ENCODE peak calls at places on chromosomes 3 and 15, in seven cellular contexts. V is tibial artery, B is GDM1, T is C1 segment of cervical spinal cord, X is ELR, U is left lung, F is posterior cingulate gyrus. M is an unnamed sample.

GRCh38 chr15:73022156-73022555 is 30.1 kb upstream of the NEO1 start:
- DNase-seq in V (no peak), B (no peak), T (no peak), X (no peak), U (no peak), F (no peak), M (no peak)

GRCh38 chr3:171056528-171056927 is 30.0 kb upstream of the SLC2A2 start:
- DNase-seq in V (no peak), B (no peak), T (no peak), X (peak), U (no peak), F (no peak), M (no peak)

GRCh38 chr3:127779747-127780146 is 42.6 kb downstream of the MGLL start:
- DNase-seq in V (no peak), B (peak), T (no peak), X (peak), U (no peak), F (no peak), M (no peak)

GRCh38 chr3:66938338-66938963 is 59.7 kb upstream of the KBTBD8 start:
- DNase-seq in V (no peak), B (peak), T (no peak), X (peak), U (no peak), F (peak), M (no peak)

GRCh38 chr3:89612027-89612426 is 504.6 kb downstream of the EPHA3 start:
- DNase-seq in V (no peak), B (no peak), T (no peak), X (no peak), U (no peak), F (no peak), M (no peak)

GRCh38 chr3:48426401-48426909 is 3.4 kb downstream of the PLXNB1 start:
- DNase-seq in V (peak), B (no peak), T (peak), X (no peak), U (no peak), F (peak), M (no peak)

GRCh38 chr3:23004971-23005370 is 198.2 kb upstream of the UBE2E2 start:
- DNase-seq in V (no peak), B (no peak), T (no peak), X (peak), U (no peak), F (no peak), M (no peak)

GRCh38 chr3:172289583-172289982 is 158.7 kb downstream of the GHSR start:
- DNase-seq in V (peak), B (no peak), T (no peak), X (no peak), U (no peak), F (no peak), M (peak)

GRCh38 chr3:52809821-52810377 is 15.3 kb downstream of the ITIH3 start:
- DNase-seq in V (no peak), B (peak), T (no peak), X (no peak), U (no peak), F (no peak), M (no peak)

GRCh38 chr3:143590660-143591059 is 257.6 kb downstream of the SLC9A9 start:
- DNase-seq in V (no peak), B (no peak), T (no peak), X (no peak), U (no peak), F (no peak), M (no peak)

GRCh38 chr3:80696280-80696679 is 928.5 kb upstream of the ROBO1 start:
- DNase-seq in V (no peak), B (no peak), T (no peak), X (peak), U (no peak), F (no peak), M (no peak)

GRCh38 chr15:56817266-56817665 is 84.0 kb upstream of the ZNF280D start:
- DNase-seq in V (no peak), B (no peak), T (no peak), X (peak), U (no peak), F (no peak), M (no peak)

GRCh38 chr3:196049567-196050122 is 32.2 kb downstream of the TFRC start:
- DNase-seq in V (no peak), B (no peak), T (no peak), X (no peak), U (no peak), F (no peak), M (no peak)

GRCh38 chr3:175346573-175347356 is 487.6 kb downstream of the NAALADL2 start:
- DNase-seq in V (peak), B (no peak), T (no peak), X (peak), U (peak), F (peak), M (peak)

GRCh38 chr15:24877174-24877573 is 77.6 kb upstream of the SNRPN start:
- DNase-seq in V (no peak), B (no peak), T (no peak), X (no peak), U (no peak), F (no peak), M (no peak)

GRCh38 chr15:33746203-33746602 is 222.1 kb upstream of the CHRM5 start:
- DNase-seq in V (no peak), B (no peak), T (no peak), X (no peak), U (no peak), F (peak), M (no peak)

GRCh38 chr3:14357463-14357862 is 44.9 kb upstream of the SLC6A6 start:
- DNase-seq in V (no peak), B (no peak), T (no peak), X (no peak), U (no peak), F (no peak), M (no peak)

GRCh38 chr3:143693506-143693905 is 154.8 kb downstream of the SLC9A9 start:
- DNase-seq in V (no peak), B (no peak), T (no peak), X (no peak), U (no peak), F (no peak), M (no peak)

GRCh38 chr3:195540031-195540430 is 3.1 kb downstream of the PPP1R2 start:
- DNase-seq in V (no peak), B (no peak), T (no peak), X (no peak), U (no peak), F (no peak), M (no peak)

GRCh38 chr3:139304383-139304782 is 39.4 kb upstream of the MRPS22 start:
- DNase-seq in V (no peak), B (no peak), T (no peak), X (no peak), U (no peak), F (no peak), M (no peak)

GRCh38 chr3:88626426-88627120 is 476.8 kb downstream of the C3orf38 start:
- DNase-seq in V (no peak), B (no peak), T (no peak), X (no peak), U (no peak), F (no peak), M (no peak)

GRCh38 chr3:30751610-30752299 is 142.7 kb downstream of the GADL1 start:
- DNase-seq in V (no peak), B (peak), T (no peak), X (peak), U (no peak), F (peak), M (no peak)

GRCh38 chr15:41911691-41912345 is 18.0 kb upstream of the SPTBN5 start:
- DNase-seq in V (no peak), B (no peak), T (no peak), X (no peak), U (no peak), F (no peak), M (no peak)

GRCh38 chr3:194736277-194736895 is 50.7 kb downstream of the FAM43A start:
- DNase-seq in V (no peak), B (peak), T (no peak), X (no peak), U (no peak), F (no peak), M (no peak)

GRCh38 chr3:71063768-71064287 is 519.7 kb downstream of the FOXP1 start:
- DNase-seq in V (peak), B (peak), T (peak), X (peak), U (peak), F (peak), M (no peak)

GRCh38 chr15:68528891-68529290 is 49.9 kb upstream of the CORO2B start:
- DNase-seq in V (no peak), B (peak), T (no peak), X (peak), U (no peak), F (no peak), M (no peak)

GRCh38 chr3:15633159-15633558 is 31.6 kb downstream of the BTD start:
- DNase-seq in V (no peak), B (no peak), T (no peak), X (no peak), U (no peak), F (no peak), M (no peak)

GRCh38 chr3:172982731-172983364 is 158.2 kb downstream of the SPATA16 start:
- DNase-seq in V (no peak), B (no peak), T (no peak), X (peak), U (no peak), F (no peak), M (no peak)

GRCh38 chr3:126517986-126518778 is 609 bp upstream of the UROC1 start:
- DNase-seq in V (peak), B (no peak), T (no peak), X (no peak), U (peak), F (no peak), M (no peak)

GRCh38 chr15:32866486-32867312 is 148.9 kb downstream of the GREM1 start:
- DNase-seq in V (no peak), B (peak), T (no peak), X (no peak), U (no peak), F (no peak), M (no peak)

GRCh38 chr15:89971592-89971997 is 29.5 kb upstream of the ZNF710 start:
- DNase-seq in V (no peak), B (no peak), T (no peak), X (peak), U (no peak), F (peak), M (no peak)

GRCh38 chr15:61025746-61026256 is 203.3 kb downstream of the RORA start:
- DNase-seq in V (no peak), B (no peak), T (no peak), X (no peak), U (no peak), F (no peak), M (no peak)